ENCODE peak calls at places on chromosomes 13 and 19, in five cellular contexts. B is heart right ventricle; S is T-helper 17 cell; A is lower leg skin; G is activated naive CD4-positive, alpha-beta T cell treated with anti-CD3 and anti-CD28 coated beads, Interleukin-2, amount 10 ng/mL, durations not matched to agents 7 days and 5 days. C is an unnamed sample.

GRCh38 chr13:79030513-79030912 is 371.6 kb upstream of the OBI1 start:
- DNase-seq in A (no peak), S (no peak), G (no peak), B (no peak), C (no peak)

GRCh38 chr19:49165865-49166301 is 8.3 kb downstream of the TRPM4 start:
- DNase-seq in S (no peak), G (no peak), A (no peak), B (no peak), C (no peak)

GRCh38 chr19:10552596-10553053 is 8.9 kb downstream of the ATG4D start:
- DNase-seq in G (peak; percentile 37), S (no peak), B (no peak), A (no peak), C (peak; percentile 85)

GRCh38 chr13:39415003-39415402 is 188.0 kb downstream of the LHFPL6 start:
- DNase-seq in S (no peak), A (peak; percentile 55), B (no peak), G (no peak), C (no peak)

GRCh38 chr19:42132030-42132628 is at the start of gene POU2F2:
- DNase-seq in B (peak; percentile 45), A (no peak), G (peak; percentile 93), S (peak; percentile 89), C (peak; percentile 61)

GRCh38 chr19:46821512-46822359 is 28.9 kb downstream of the AP2S1 start:
- DNase-seq in B (peak; percentile 42), G (peak; percentile 78), A (no peak), S (peak; percentile 45), C (peak; percentile 89)

GRCh38 chr13:49524740-49525501 is 29.2 kb downstream of the PHF11 start:
- DNase-seq in G (no peak), B (no peak), A (no peak), S (no peak), C (no peak)

GRCh38 chr13:40615619-40616018 is 50.8 kb downstream of the FOXO1 start:
- DNase-seq in B (no peak), G (no peak), S (no peak), A (no peak), C (no peak)

GRCh38 chr13:80979035-80979641 is 638.2 kb upstream of the SPRY2 start:
- DNase-seq in A (no peak), G (peak; percentile 43), S (no peak), B (no peak), C (peak; percentile 64)

GRCh38 chr19:19259741-19260140 is 13.4 kb downstream of the TM6SF2 start:
- DNase-seq in B (no peak), G (no peak), A (no peak), S (no peak), C (peak; percentile 74)

GRCh38 chr13:58542530-58542929 is 911.0 kb downstream of the PCDH17 start:
- DNase-seq in B (no peak), A (no peak), G (no peak), S (no peak), C (no peak)

GRCh38 chr13:108915095-108915633 is 285.8 kb downstream of the MYO16 start:
- DNase-seq in B (no peak), G (no peak), A (no peak), S (no peak), C (no peak)

GRCh38 chr19:49017666-49018351 is 918 bp upstream of the LHB start:
- DNase-seq in G (peak; percentile 75), A (no peak), B (peak; percentile 55), S (peak; percentile 58), C (no peak)

GRCh38 chr13:28499579-28499978 is 4.7 kb upstream of the FLT1 start:
- DNase-seq in G (no peak), S (no peak), A (no peak), B (no peak), C (no peak)

GRCh38 chr19:24072720-24073119 is 14.3 kb upstream of the ZNF254 start:
- DNase-seq in A (no peak), S (no peak), G (no peak), B (no peak), C (no peak)

GRCh38 chr19:23771761-23772667 is 13.3 kb upstream of the ZNF681 start:
- DNase-seq in A (no peak), G (no peak), B (no peak), S (no peak), C (no peak)

GRCh38 chr19:3420909-3421619 is 54.7 kb downstream of the NFIC start:
- DNase-seq in B (no peak), G (no peak), S (no peak), A (no peak), C (no peak)

GRCh38 chr13:97234236-97234635 is 12.1 kb downstream of the MBNL2 start:
- DNase-seq in G (no peak), A (no peak), B (no peak), S (no peak), C (no peak)

GRCh38 chr13:20159646-20160345 is 1.1 kb downstream of the GJA3 start:
- DNase-seq in B (no peak), G (no peak), S (no peak), A (no peak), C (peak; percentile 58)

GRCh38 chr13:103224804-103225203 is 158.6 kb upstream of the SLC10A2 start:
- DNase-seq in A (no peak), G (no peak), S (no peak), B (no peak), C (no peak)

GRCh38 chr19:41926028-41926860 is 2.0 kb downstream of the ERFL start:
- DNase-seq in A (no peak), G (no peak), S (no peak), B (no peak), C (no peak)

GRCh38 chr13:22980936-22981335 is 199.8 kb upstream of the SGCG start:
- DNase-seq in B (no peak), G (no peak), S (no peak), A (no peak), C (no peak)

GRCh38 chr19:10471909-10472308 is 31.2 kb downstream of the KEAP1 start:
- DNase-seq in B (no peak), G (no peak), S (no peak), A (no peak), C (peak; percentile 52)

GRCh38 chr19:38543807-38544568 is 73.8 kb downstream of the MAP4K1 start:
- DNase-seq in B (peak; percentile 38), A (peak; percentile 26), S (no peak), G (peak; percentile 42), C (no peak)

GRCh38 chr13:41914552-41914951 is 46.4 kb downstream of the VWA8 start:
- DNase-seq in B (no peak), S (no peak), G (no peak), A (no peak), C (no peak)

GRCh38 chr13:64869539-64869938 is 2360.6 kb downstream of the PCDH9 start:
- DNase-seq in B (no peak), A (no peak), S (no peak), G (no peak), C (no peak)

GRCh38 chr13:43079392-43079931 is 56.1 kb downstream of the DNAJC15 start:
- DNase-seq in G (no peak), S (no peak), B (no peak), A (no peak), C (no peak)

GRCh38 chr19:43820098-43820860 is 6.8 kb upstream of the ZNF283 start:
- DNase-seq in S (no peak), G (peak; percentile 32), A (no peak), B (peak; percentile 52), C (no peak)

GRCh38 chr13:100394005-100394695 is 194.4 kb downstream of the GGACT start:
- DNase-seq in A (no peak), S (no peak), B (no peak), G (peak; percentile 30), C (peak; percentile 68)

GRCh38 chr13:68551701-68552522 is 1321.8 kb upstream of the PCDH9 start:
- DNase-seq in S (no peak), G (no peak), A (no peak), B (no peak), C (no peak)

GRCh38 chr13:32961724-32962123 is 54.5 kb upstream of the KL start:
- DNase-seq in G (no peak), B (no peak), A (no peak), S (no peak), C (no peak)

GRCh38 chr19:32138416-32138815 is 207.0 kb upstream of the ZNF507 start:
- DNase-seq in S (no peak), B (no peak), G (no peak), A (no peak), C (no peak)

GRCh38 chr13:26965976-26966375 is 205.4 kb upstream of the GPR12 start:
- DNase-seq in B (peak; percentile 71), S (no peak), A (no peak), G (no peak), C (no peak)

GRCh38 chr19:12769689-12770088 is 5.7 kb downstream of the HOOK2 start:
- DNase-seq in B (no peak), G (peak; percentile 65), A (no peak), S (peak; percentile 70), C (peak; percentile 78)

GRCh38 chr19:12779162-12779993 is 4.0 kb upstream of the HOOK2 start:
- DNase-seq in S (no peak), G (no peak), A (no peak), B (peak; percentile 64), C (no peak)

GRCh38 chr13:30743319-30744055 is 8.1 kb downstream of the ALOX5AP start:
- DNase-seq in A (peak; percentile 59), G (no peak), B (no peak), S (no peak), C (no peak)

C was measured in Jurkat, Clone E6-1.